ENCODE peak calls at places on chromosome X, in eight cellular contexts. K, Z, R, U, I, M, S and B are unnamed samples.

GRCh38 chrX:103678199-103678993 is 8.1 kb downstream of the MORF4L2 start:
- DNase-seq in K (no peak), Z (no peak), R (no peak), U (no peak), I (no peak), M (no peak), S (no peak), B (no peak)

GRCh38 chrX:87621697-87622096 is 104.1 kb downstream of the KLHL4 start:
- DNase-seq in K (no peak), Z (no peak), R (no peak), U (no peak), I (no peak), M (peak; percentile 1), S (no peak), B (no peak)

GRCh38 chrX:138791551-138791950 is 80.0 kb upstream of the FGF13 start:
- DNase-seq in K (no peak), Z (no peak), R (no peak), U (no peak), I (no peak), M (no peak), S (no peak), B (no peak)

GRCh38 chrX:72713130-72713529 is 976 bp downstream of the PHKA1 start:
- DNase-seq in K (no peak), Z (no peak), R (peak; percentile 3), U (no peak), I (no peak), M (no peak), S (no peak), B (no peak)

GRCh38 chrX:10617186-10617963 is 3.0 kb downstream of the MID1 start:
- DNase-seq in K (no peak), Z (no peak), R (no peak), U (no peak), I (no peak), M (no peak), S (no peak), B (no peak)

GRCh38 chrX:84469226-84469625 is 33.0 kb downstream of the HDX start:
- DNase-seq in K (no peak), Z (no peak), R (no peak), U (no peak), I (no peak), M (no peak), S (no peak), B (no peak)

GRCh38 chrX:154742623-154743022 is 8.3 kb downstream of the GAB3 start:
- DNase-seq in K (no peak), Z (no peak), R (no peak), U (no peak), I (no peak), M (no peak), S (no peak), B (no peak)

GRCh38 chrX:47796433-47796906 is 40.2 kb upstream of the ZNF81 start:
- DNase-seq in K (no peak), Z (no peak), R (no peak), U (no peak), I (no peak), M (no peak), S (no peak), B (no peak)

GRCh38 chrX:154483325-154483724 is 3.1 kb downstream of the UBL4A start:
- DNase-seq in K (no peak), Z (no peak), R (no peak), U (no peak), I (no peak), M (no peak), S (no peak), B (no peak)

GRCh38 chrX:45622538-45622937 is 421.9 kb upstream of the DIPK2B start:
- DNase-seq in K (no peak), Z (no peak), R (no peak), U (no peak), I (no peak), M (no peak), S (no peak), B (no peak)

GRCh38 chrX:19291086-19291485 is 52.6 kb upstream of the PDHA1 start:
- DNase-seq in K (no peak), Z (no peak), R (no peak), U (no peak), I (no peak), M (no peak), S (no peak), B (no peak)

GRCh38 chrX:85288992-85289723 is 45.4 kb downstream of the ZNF711 start:
- DNase-seq in K (no peak), Z (no peak), R (no peak), U (no peak), I (no peak), M (no peak), S (no peak), B (no peak)

GRCh38 chrX:9340619-9341304 is 124.1 kb upstream of the TBL1X start:
- DNase-seq in K (peak; percentile 48), Z (no peak), R (peak; percentile 57), U (peak; percentile 77), I (peak; percentile 27), M (no peak), S (no peak), B (no peak)

GRCh38 chrX:74536142-74537010 is 78.0 kb downstream of the RLIM start:
- DNase-seq in K (no peak), Z (peak; percentile 89), R (peak; percentile 66), U (peak; percentile 18), I (peak; percentile 64), M (peak; percentile 46), S (no peak), B (peak; percentile 53)

GRCh38 chrX:140817943-140818342 is 108.4 kb downstream of the LINC00632 start:
- DNase-seq in K (no peak), Z (no peak), R (peak; percentile 19), U (no peak), I (no peak), M (no peak), S (no peak), B (peak; percentile 5)

GRCh38 chrX:107691024-107691448 is 62.7 kb downstream of the PRPS1 start:
- DNase-seq in K (no peak), Z (no peak), R (peak; percentile 6), U (no peak), I (no peak), M (no peak), S (no peak), B (no peak)

GRCh38 chrX:40266490-40267333 is 169.0 kb upstream of the BCOR start:
- DNase-seq in K (peak; percentile 15), Z (peak; percentile 81), R (peak; percentile 58), U (peak; percentile 10), I (peak; percentile 72), M (peak; percentile 62), S (peak; percentile 23), B (peak; percentile 69)

GRCh38 chrX:77698242-77698641 is 87.8 kb downstream of the ATRX start:
- DNase-seq in K (no peak), Z (no peak), R (no peak), U (no peak), I (no peak), M (no peak), S (no peak), B (no peak)

GRCh38 chrX:47649781-47650163 is 591 bp downstream of the ELK1 start:
- DNase-seq in K (no peak), Z (no peak), R (no peak), U (no peak), I (no peak), M (no peak), S (no peak), B (no peak)

GRCh38 chrX:148043456-148043855 is 62.3 kb downstream of the FMR1NB start:
- DNase-seq in K (no peak), Z (no peak), R (no peak), U (no peak), I (no peak), M (no peak), S (no peak), B (no peak)

GRCh38 chrX:41377624-41378023 is 43.7 kb downstream of the DDX3X start:
- DNase-seq in K (no peak), Z (no peak), R (no peak), U (no peak), I (no peak), M (no peak), S (no peak), B (no peak)

GRCh38 chrX:134431894-134432293 is 28.1 kb upstream of the HPRT1 start:
- DNase-seq in K (no peak), Z (no peak), R (no peak), U (no peak), I (no peak), M (no peak), S (no peak), B (no peak)

GRCh38 chrX:38636949-38637819 is 75.8 kb downstream of the TSPAN7 start:
- DNase-seq in K (no peak), Z (no peak), R (no peak), U (no peak), I (peak; percentile 34), M (no peak), S (peak; percentile 82), B (no peak)

GRCh38 chrX:65871671-65872311 is 168.1 kb downstream of the VSIG4 start:
- DNase-seq in K (no peak), Z (no peak), R (no peak), U (no peak), I (no peak), M (no peak), S (peak; percentile 41), B (no peak)

GRCh38 chrX:118346258-118347094 is 570 bp downstream of the WDR44 start:
- DNase-seq in K (peak; percentile 29), Z (peak; percentile 53), R (peak; percentile 48), U (peak; percentile 60), I (peak; percentile 37), M (peak; percentile 32), S (peak; percentile 7), B (peak; percentile 36)

GRCh38 chrX:2498781-2499302 is 1.9 kb downstream of the DHRSX start:
- DNase-seq in K (no peak), Z (peak; percentile 50), R (no peak), U (no peak), I (peak; percentile 8), M (no peak), S (peak; percentile 65), B (no peak)

GRCh38 chrX:153406011-153406410 is 4.9 kb upstream of the PNMA6E start:
- DNase-seq in K (no peak), Z (no peak), R (no peak), U (no peak), I (no peak), M (no peak), S (no peak), B (no peak)